ENCODE peak calls at places on chromosomes 11 and 22, in six cellular contexts. C is SW 1271, W is Daoy, D is nephron progenitor cell, Z is NCI-H2171, G is RWPE1. J is an unnamed sample.
A peak's percentile ranks its signal among the peaks of the same experiment; 100 is the strongest.

GRCh38 chr11:12126352-12127019 is 16.1 kb downstream of the MICAL2 start:
- DNase-seq in C (no peak), W (peak; percentile 80), D (no peak), Z (no peak), G (peak; percentile 60), J (no peak)

GRCh38 chr11:104899226-104899625 is 966 bp upstream of the CASP12 start:
- DNase-seq in C (no peak), W (no peak), D (no peak), Z (no peak), G (no peak), J (no peak)

GRCh38 chr11:11966354-11966741 is 42.1 kb downstream of the DKK3 start:
- DNase-seq in C (no peak), W (no peak), D (no peak), Z (no peak), G (no peak), J (no peak)

GRCh38 chr22:45638197-45638596 is 33.4 kb upstream of the ATXN10 start:
- DNase-seq in C (no peak), W (no peak), D (no peak), Z (no peak), G (no peak), J (no peak)

GRCh38 chr11:68839953-68840641 is 1.6 kb downstream of the CPT1A start:
- DNase-seq in C (no peak), W (peak; percentile 41), D (no peak), Z (no peak), G (peak; percentile 22), J (no peak)

GRCh38 chr11:34600339-34601084 is 20.4 kb upstream of the EHF start:
- DNase-seq in C (no peak), W (peak; percentile 61), D (no peak), Z (no peak), G (peak; percentile 13), J (no peak)

GRCh38 chr11:128845334-128845780 is 21.7 kb downstream of the KCNJ1 start:
- DNase-seq in C (no peak), W (no peak), D (no peak), Z (no peak), G (no peak), J (no peak)

GRCh38 chr11:103650330-103650729 is 386.1 kb upstream of the DDI1 start:
- DNase-seq in C (no peak), W (no peak), D (no peak), Z (no peak), G (no peak), J (no peak)

GRCh38 chr22:23179381-23180294 is 671 bp upstream of the BCR start:
- DNase-seq in C (no peak), W (no peak), D (no peak), Z (peak; percentile 15), G (no peak), J (no peak)

GRCh38 chr22:46744581-46744980 is 6.5 kb upstream of the CERK start:
- DNase-seq in C (no peak), W (no peak), D (no peak), Z (no peak), G (no peak), J (no peak)

J was measured in activated T-helper 2 cell treated with anti-CD3 and anti-CD28 coated beads, Interferon-gamma antibody, Interleukin-2, Interleukin-4, amounts not matched to agents 10 μg/mL and 5 μg/mL and 100 μg/mL, durations not matched to agents 14 hours and 24 hours and 36 hours.